ENCODE peak calls at places on chromosomes 13 and 19, in four cellular contexts. R, Q, E and N are unnamed samples.
A peak's percentile ranks its signal among the peaks of the same experiment; 100 is the strongest.

GRCh38 chr19:48608798-48609263 is 2.3 kb downstream of the SPACA4 start:
- DNase-seq in Q (peak; percentile 86), R (peak; percentile 42), E (no peak), N (peak; percentile 75)

GRCh38 chr19:47432091-47432490 is 12.8 kb upstream of the MEIS3 start:
- DNase-seq in E (no peak), Q (no peak), R (no peak), N (no peak)

GRCh38 chr19:42270346-42271044 is 1.4 kb downstream of the CIC start:
- DNase-seq in R (no peak), Q (peak; percentile 49), E (no peak), N (no peak)

GRCh38 chr19:46350758-46351159 is 3.9 kb downstream of the PPP5C start:
- DNase-seq in Q (no peak), R (no peak), E (peak; percentile 51), N (no peak)

GRCh38 chr13:92976657-92977056 is 249.9 kb upstream of the GPC6 start:
- DNase-seq in E (no peak), Q (no peak), R (no peak), N (no peak)

GRCh38 chr13:40186636-40187323 is 479.7 kb downstream of the FOXO1 start:
- DNase-seq in E (no peak), Q (no peak), R (no peak), N (no peak)

GRCh38 chr19:12994701-12995595 is at the start of gene NFIX:
- DNase-seq in E (no peak), R (peak; percentile 24), Q (peak; percentile 86), N (peak; percentile 71)

GRCh38 chr13:112900691-112901091 is 68.3 kb upstream of the MCF2L start:
- DNase-seq in Q (no peak), R (no peak), E (no peak), N (no peak)

GRCh38 chr13:107271226-107271625 is 703.3 kb upstream of the ARGLU1 start:
- DNase-seq in R (no peak), Q (peak; percentile 36), E (no peak), N (no peak)

GRCh38 chr13:22114630-22115311 is 443.9 kb downstream of the FGF9 start:
- DNase-seq in E (peak; percentile 99), R (no peak), Q (no peak), N (peak; percentile 30)

GRCh38 chr19:40493778-40494177 is 27.0 kb downstream of the SPTBN4 start:
- DNase-seq in E (no peak), R (no peak), Q (no peak), N (no peak)

GRCh38 chr13:104253063-104253680 is 1187.0 kb upstream of the SLC10A2 start:
- DNase-seq in Q (no peak), R (no peak), E (no peak), N (no peak)

GRCh38 chr19:4606921-4607678 is 32.2 kb upstream of the TNFAIP8L1 start:
- DNase-seq in Q (peak; percentile 89), R (no peak), E (no peak), N (no peak)

GRCh38 chr13:33233547-33233946 is 52.0 kb downstream of the STARD13 start:
- DNase-seq in Q (no peak), E (no peak), R (no peak), N (no peak)

GRCh38 chr13:54029720-54030119 is 1001.1 kb downstream of the OLFM4 start:
- DNase-seq in E (no peak), R (no peak), Q (no peak), N (no peak)

GRCh38 chr19:8334458-8335342 is 8.4 kb downstream of the KANK3 start:
- DNase-seq in E (no peak), R (peak; percentile 27), Q (peak; percentile 86), N (peak; percentile 75)

GRCh38 chr13:105990256-105990958 is 545.1 kb downstream of the EFNB2 start:
- DNase-seq in R (no peak), E (no peak), Q (no peak), N (no peak)

GRCh38 chr13:96499646-96500045 is 409.7 kb downstream of the HS6ST3 start:
- DNase-seq in Q (no peak), R (no peak), E (no peak), N (no peak)

GRCh38 chr19:44051654-44052402 is at the start of gene ZNF223:
- DNase-seq in R (peak; percentile 94), E (peak; percentile 69), Q (peak; percentile 93), N (peak; percentile 48)

GRCh38 chr13:49625392-49626137 is 2.7 kb upstream of the ARL11 start:
- DNase-seq in R (peak; percentile 80), E (no peak), Q (no peak), N (no peak)

GRCh38 chr19:47111081-47111589 is 2.4 kb downstream of the ZC3H4 start:
- DNase-seq in Q (peak; percentile 44), E (no peak), R (no peak), N (no peak)

GRCh38 chr19:21308778-21309177 is 20.4 kb downstream of the ZNF708 start:
- DNase-seq in Q (no peak), E (no peak), R (no peak), N (no peak)

GRCh38 chr13:57314897-57315520 is 148.0 kb downstream of the PRR20E start:
- DNase-seq in R (no peak), E (no peak), Q (no peak), N (no peak)

GRCh38 chr13:26528527-26528926 is 29.0 kb upstream of the WASF3 start:
- DNase-seq in Q (no peak), R (no peak), E (no peak), N (no peak)

GRCh38 chr13:24023073-24023472 is 125.8 kb upstream of the C1QTNF9B start:
- DNase-seq in R (no peak), Q (no peak), E (no peak), N (no peak)

GRCh38 chr19:34838753-34839431 is 65.9 kb upstream of the ZNF599 start:
- DNase-seq in R (peak; percentile 24), E (no peak), Q (no peak), N (no peak)

DNA sequence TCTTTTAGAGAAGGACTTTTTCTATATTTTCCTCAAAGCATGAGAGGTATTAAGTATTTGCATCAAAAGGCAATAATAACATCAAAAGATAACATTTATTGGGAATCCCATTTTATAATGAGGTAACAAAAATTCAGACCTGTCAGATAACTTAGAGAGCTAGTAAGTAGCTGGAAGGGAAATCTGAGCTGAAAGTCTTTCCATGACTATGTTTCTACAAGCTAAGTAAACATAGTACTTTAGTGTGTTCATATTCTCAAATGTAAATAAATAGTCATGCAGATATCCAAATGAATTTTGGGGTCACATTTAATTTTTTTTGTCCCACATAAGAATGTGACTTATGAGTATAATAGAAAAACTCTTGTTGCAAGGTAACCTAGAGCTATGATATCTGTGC is 87.3 kb upstream of the FBXL3 start:
- DNase-seq in E (no peak), Q (no peak), R (no peak), N (no peak)
- TF ChIP-seq TAF1 in E (no peak), Q (no peak), R (no peak), N (no peak)

GRCh38 chr19:29675650-29676186 is 10.5 kb downstream of the PLEKHF1 start:
- DNase-seq in Q (no peak), R (no peak), E (no peak), N (no peak)
- TF ChIP-seq TAF1 in Q (no peak), R (no peak), E (no peak), N (no peak)

GRCh38 chr19:11460207-11460606 is 20.6 kb downstream of the ELAVL3 start:
- DNase-seq in E (no peak), R (no peak), Q (peak; percentile 80), N (peak; percentile 30)

GRCh38 chr19:11464333-11465265 is 16.2 kb downstream of the ELAVL3 start:
- DNase-seq in E (no peak), Q (no peak), R (no peak), N (no peak)

GRCh38 chr19:11463391-11463790 is 17.5 kb downstream of the ELAVL3 start:
- DNase-seq in E (no peak), Q (no peak), R (no peak), N (peak; percentile 7)

GRCh38 chr19:11461453-11461852 is 19.4 kb downstream of the ELAVL3 start:
- DNase-seq in E (no peak), R (no peak), Q (no peak), N (no peak)

GRCh38 chr19:11465605-11466004 is 15.2 kb downstream of the ELAVL3 start:
- DNase-seq in R (no peak), Q (no peak), E (no peak), N (peak; percentile 1)
- TF ChIP-seq TAF1 in R (no peak), Q (no peak), E (no peak), N (no peak)

GRCh38 chr13:99506632-99507031 is 5.4 kb downstream of the TM9SF2 start:
- DNase-seq in E (no peak), R (no peak), Q (no peak), N (no peak)
- TF ChIP-seq TAF1 in E (no peak), R (no peak), Q (no peak), N (no peak)